ENCODE peak calls at places on chromosomes 16 and 17, in seven cellular contexts. G is OCI-M1, W is tibial nerve, D is EL, A is HS-5, X is C1 segment of cervical spinal cord, Y is cardiac muscle cell. Z is an unnamed sample.

GRCh38 chr16:85435298-85435697 is 177.8 kb upstream of the GSE1 start:
- DNase-seq in X (no peak), Y (no peak), W (no peak), G (no peak), D (no peak), A (no peak), Z (no peak)

GRCh38 chr17:56499799-56500388 is 93.6 kb upstream of the NOG start:
- DNase-seq in G (peak), X (no peak), D (peak), W (peak), A (no peak), Y (peak), Z (no peak)

GRCh38 chr17:4553669-4554068 is 1.5 kb downstream of the MYBBP1A start:
- DNase-seq in D (no peak), A (no peak), G (no peak), Y (no peak), X (no peak), W (no peak), Z (no peak)

GRCh38 chr16:79809376-79809775 is 208.8 kb upstream of the MAF start:
- DNase-seq in A (no peak), G (no peak), W (no peak), Y (no peak), X (no peak), D (no peak), Z (peak)

GRCh38 chr16:81697321-81697885 is 81.7 kb upstream of the PLCG2 start:
- DNase-seq in X (peak), D (peak), Y (peak), W (no peak), A (no peak), G (peak), Z (peak)

GRCh38 chr16:50464325-50465290 is 83.6 kb upstream of the NKD1 start:
- DNase-seq in A (no peak), W (no peak), D (no peak), G (no peak), Y (no peak), X (no peak), Z (no peak)

GRCh38 chr17:18246880-18247612 is 11.5 kb downstream of the FLII start:
- DNase-seq in W (peak), X (no peak), Y (peak), D (peak), A (no peak), G (peak), Z (peak)

GRCh38 chr17:76204277-76204676 is 36.0 kb downstream of the RNF157 start:
- DNase-seq in D (peak), W (no peak), G (no peak), A (peak), Y (no peak), X (no peak), Z (no peak)

GRCh38 chr17:56978441-56979090 is 635 bp downstream of the SCPEP1 start:
- DNase-seq in W (no peak), Y (no peak), A (no peak), X (peak), D (peak), G (peak), Z (no peak)